ENCODE peak calls at places on chromosomes 13 and 19, in six cellular contexts. D, A, J, P, Q and C are unnamed samples. For H3K36me3, the result is how much of the 10 kb centered on the place peaks cover.

GRCh38 chr19:42628411-42629135 is 33.8 kb upstream of the CEACAM8 start:
- DNase-seq in A (no peak), J (no peak), D (no peak), Q (no peak), P (peak), C (no peak)

GRCh38 chr19:10113592-10113963 is 2.1 kb downstream of the P2RY11 start:
- DNase-seq in D (no peak), A (no peak), J (no peak), P (no peak), Q (no peak), C (peak)

GRCh38 chr13:73218181-73218580 is 159.4 kb downstream of the KLF5 start:
- DNase-seq in A (no peak), J (no peak), D (no peak), Q (no peak), P (no peak), C (no peak)

GRCh38 chr13:59623516-59623915 is 540.2 kb downstream of the DIAPH3 start:
- DNase-seq in D (no peak), P (no peak), J (no peak), A (no peak), Q (no peak), C (no peak)

GRCh38 chr19:8498295-8498694 is 4.1 kb downstream of the PRAM1 start:
- DNase-seq in D (no peak), P (no peak), A (no peak), J (no peak), Q (no peak), C (no peak)

GRCh38 chr13:45879666-45880065 is 28.1 kb upstream of the SIAH3 start:
- DNase-seq in J (peak), P (no peak), Q (no peak), D (no peak), A (no peak), C (no peak)

GRCh38 chr19:53102186-53102585 is 1.0 kb downstream of the ZNF160 start:
- DNase-seq in Q (no peak), D (no peak), A (no peak), J (no peak), P (no peak), C (no peak)

GRCh38 chr13:41756198-41756885 is 204.6 kb downstream of the VWA8 start:
- DNase-seq in Q (no peak), P (no peak), A (no peak), D (no peak), J (no peak), C (no peak)

GRCh38 chr13:27691207-27691606 is 69.5 kb downstream of the POLR1D start:
- DNase-seq in Q (no peak), P (no peak), D (no peak), J (no peak), A (no peak), C (no peak)

GRCh38 chr13:111916201-111916600 is 150.7 kb upstream of the SOX1 start:
- DNase-seq in P (no peak), D (no peak), A (no peak), Q (no peak), J (no peak), C (peak)

GRCh38 chr19:29771708-29772415 is 39.9 kb upstream of the CCNE1 start:
- DNase-seq in Q (peak), P (peak), A (no peak), D (no peak), J (peak), C (no peak)

GRCh38 chr13:30927595-30927994 is 4.9 kb upstream of the TEX26 start:
- DNase-seq in A (no peak), P (no peak), D (no peak), J (no peak), Q (no peak), C (no peak)

GRCh38 chr13:40547545-40548322 is 118.7 kb downstream of the FOXO1 start:
- DNase-seq in P (no peak), J (no peak), D (no peak), A (no peak), Q (no peak), C (no peak)

GRCh38 chr13:27962128-27962841 is 6.8 kb downstream of the CDX2 start:
- DNase-seq in A (no peak), P (no peak), D (no peak), Q (peak), J (no peak), C (no peak)

GRCh38 chr13:58953638-58954037 is 1210.1 kb downstream of the DIAPH3 start:
- DNase-seq in J (no peak), A (no peak), D (no peak), P (no peak), Q (no peak), C (no peak)

GRCh38 chr13:91647361-91647970 is 249.0 kb downstream of the GPC5 start:
- DNase-seq in A (no peak), Q (no peak), D (no peak), P (no peak), J (no peak), C (no peak)

GRCh38 chr19:29273000-29273691 is 60.2 kb upstream of the UQCRFS1 start:
- DNase-seq in D (no peak), A (no peak), Q (no peak), P (no peak), J (no peak), C (no peak)

GRCh38 chr13:36814465-36814864 is 4.6 kb upstream of the RFXAP start:
- DNase-seq in A (no peak), D (no peak), J (no peak), Q (no peak), P (no peak), C (no peak)

GRCh38 chr19:47506459-47506858 is 8.4 kb downstream of the NAPA start:
- DNase-seq in D (no peak), P (no peak), Q (no peak), A (no peak), J (no peak), C (no peak)

GRCh38 chr19:45468159-45468651 is 409 bp downstream of the FOSB start:
- DNase-seq in A (peak), D (no peak), J (peak), Q (peak), P (peak), C (peak)

GRCh38 chr13:77372275-77372674 is 45.4 kb upstream of the MYCBP2 start:
- DNase-seq in D (no peak), P (no peak), Q (no peak), J (no peak), A (no peak), C (no peak)

GRCh38 chr13:41052441-41052840 is 8.9 kb upstream of the WBP4 start:
- DNase-seq in Q (no peak), J (no peak), P (no peak), A (no peak), D (no peak), C (no peak)

GRCh38 chr19:8257052-8257443 is 47.9 kb downstream of the CERS4 start:
- DNase-seq in A (no peak), Q (no peak), D (no peak), J (no peak), P (no peak), C (no peak)

GRCh38 chr13:25752957-25753540 is 298.8 kb downstream of the SHISA2 start:
- DNase-seq in J (peak), D (no peak), A (peak), Q (no peak), P (no peak), C (no peak)

GRCh38 chr13:30569901-30570576 is 47.7 kb upstream of the USPL1 start:
- DNase-seq in D (no peak), A (peak), P (no peak), J (peak), Q (no peak), C (no peak)

GRCh38 chr13:85693889-85694511 is 105.2 kb downstream of the SLITRK6 start:
- DNase-seq in A (no peak), Q (no peak), D (no peak), P (no peak), J (no peak), C (no peak)

GRCh38 chr13:97875218-97875617 is 78.3 kb upstream of the IPO5 start:
- DNase-seq in A (no peak), Q (no peak), J (no peak), P (no peak), D (no peak), C (no peak)

GRCh38 chr13:76632388-76633044 is 253.7 kb downstream of the KCTD12 start:
- DNase-seq in J (no peak), D (no peak), A (no peak), P (no peak), Q (no peak), C (no peak)

GRCh38 chr19:46466536-46467199 is 4.7 kb downstream of the PNMA8A start:
- DNase-seq in Q (no peak), A (peak), D (no peak), P (peak), J (no peak), C (no peak)

GRCh38 chr19:49364083-49364687 is 508 bp downstream of the DKKL1 start:
- DNase-seq in J (no peak), A (no peak), Q (no peak), D (no peak), P (no peak), C (no peak)

GRCh38 chr19:50281491-50281890 is 47.7 kb downstream of the KCNC3 start:
- DNase-seq in A (no peak), Q (no peak), J (no peak), P (no peak), D (no peak), C (no peak)

GRCh38 chr13:20825476-20825875 is 51.7 kb upstream of the EEF1AKMT1 start:
- DNase-seq in J (no peak), P (no peak), A (no peak), D (no peak), Q (no peak), C (no peak)

GRCh38 chr19:56405062-56405461 is 930 bp downstream of the ZNF583 start:
- DNase-seq in J (no peak), Q (no peak), D (no peak), A (no peak), P (no peak), C (no peak)

GRCh38 chr13:74045583-74045982 is 88.6 kb downstream of the KLF12 start:
- DNase-seq in P (no peak), A (no peak), D (no peak), Q (no peak), J (no peak), C (peak)

GRCh38 chr13:91381371-91381770 is 17.1 kb upstream of the GPC5 start:
- DNase-seq in P (peak), D (no peak), J (no peak), A (no peak), Q (no peak), C (no peak)

GRCh38 chr13:39567569-39567968 is 35.4 kb downstream of the LHFPL6 start:
- DNase-seq in P (no peak), D (no peak), Q (no peak), J (no peak), A (no peak), C (no peak)

GRCh38 chr19:2114218-2114617 is 17.5 kb downstream of the IZUMO4 start:
- DNase-seq in A (no peak), J (no peak), D (no peak), Q (no peak), P (no peak), C (no peak)

GRCh38 chr19:2115911-2116426 is 19.3 kb downstream of the IZUMO4 start:
- DNase-seq in P (no peak), D (no peak), Q (no peak), A (no peak), J (no peak), C (no peak)

GRCh38 chr19:2115324-2115723 is 18.6 kb downstream of the IZUMO4 start:
- DNase-seq in D (no peak), A (no peak), P (no peak), J (no peak), Q (no peak), C (no peak)

GRCh38 chr19:2113436-2114211 is 16.9 kb downstream of the IZUMO4 start:
- DNase-seq in A (peak), P (no peak), J (no peak), D (no peak), Q (no peak), C (no peak)

DNA sequence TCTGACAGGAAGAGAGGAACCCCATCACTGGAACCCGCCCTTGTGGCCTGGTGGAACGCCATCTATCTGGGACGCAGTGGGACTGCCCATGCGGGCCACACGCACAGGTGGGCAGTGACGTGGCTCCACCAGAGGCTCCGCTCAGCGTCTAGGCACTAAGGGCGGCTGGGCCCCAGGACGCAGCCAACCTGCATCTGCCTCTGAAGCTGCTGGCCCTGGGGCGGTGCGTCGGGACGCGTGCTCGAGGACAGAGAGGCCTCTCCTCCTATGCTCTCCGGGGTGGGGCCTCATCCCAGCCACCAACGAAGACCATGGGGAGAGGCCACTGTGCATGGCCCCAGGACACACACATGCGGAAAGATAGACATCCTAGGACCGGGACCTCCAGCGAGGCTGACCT is 18.1 kb downstream of the IZUMO4 start:
- DNase-seq in D (no peak), A (no peak), Q (no peak), J (no peak), P (no peak), C (no peak)
- H3K36me3 ChIP-seq in D (half or more), A (under half), Q (under half), J (half or more), P (half or more), C (half or more)

GRCh38 chr19:3396881-3397265 is 30.5 kb downstream of the NFIC start:
- DNase-seq in P (no peak), J (no peak), Q (no peak), D (no peak), A (no peak), C (no peak)

GRCh38 chr19:3398900-3399278 is 32.5 kb downstream of the NFIC start:
- DNase-seq in P (no peak), J (no peak), Q (no peak), A (no peak), D (no peak), C (no peak)

GRCh38 chr19:3401004-3401768 is 34.8 kb downstream of the NFIC start:
- DNase-seq in D (no peak), P (no peak), J (no peak), A (no peak), Q (no peak), C (no peak)

GRCh38 chr19:3397266-3398022 is 31.1 kb downstream of the NFIC start:
- DNase-seq in A (no peak), P (no peak), Q (no peak), J (peak), D (no peak), C (no peak)

GRCh38 chr19:3398114-3398899 is 31.9 kb downstream of the NFIC start:
- DNase-seq in A (peak), J (peak), Q (no peak), P (no peak), D (no peak), C (peak)
- H3K36me3 ChIP-seq in A (under half), J (under half), Q (under half), P (under half), D (under half), C (under half)

GRCh38 chr19:1081301-1082164 is 13.6 kb downstream of the POLR2E start:
- DNase-seq in A (no peak), P (no peak), Q (no peak), D (no peak), J (no peak), C (peak)

GRCh38 chr19:1084024-1084868 is 10.9 kb downstream of the POLR2E start:
- DNase-seq in Q (no peak), D (no peak), J (no peak), P (no peak), A (no peak), C (no peak)

GRCh38 chr19:1082165-1082927 is 12.8 kb downstream of the POLR2E start:
- DNase-seq in A (no peak), J (peak), D (peak), P (peak), Q (peak), C (peak)

GRCh38 chr19:1085053-1085658 is 10.0 kb downstream of the POLR2E start:
- DNase-seq in Q (no peak), D (no peak), J (no peak), P (no peak), A (no peak), C (no peak)

GRCh38 chr19:1082928-1083816 is 12.0 kb downstream of the POLR2E start:
- DNase-seq in Q (no peak), P (no peak), D (no peak), A (no peak), J (no peak), C (peak)
- H3K36me3 ChIP-seq in Q (under half), P (half or more), D (half or more), A (under half), J (under half), C (half or more)

DNA sequence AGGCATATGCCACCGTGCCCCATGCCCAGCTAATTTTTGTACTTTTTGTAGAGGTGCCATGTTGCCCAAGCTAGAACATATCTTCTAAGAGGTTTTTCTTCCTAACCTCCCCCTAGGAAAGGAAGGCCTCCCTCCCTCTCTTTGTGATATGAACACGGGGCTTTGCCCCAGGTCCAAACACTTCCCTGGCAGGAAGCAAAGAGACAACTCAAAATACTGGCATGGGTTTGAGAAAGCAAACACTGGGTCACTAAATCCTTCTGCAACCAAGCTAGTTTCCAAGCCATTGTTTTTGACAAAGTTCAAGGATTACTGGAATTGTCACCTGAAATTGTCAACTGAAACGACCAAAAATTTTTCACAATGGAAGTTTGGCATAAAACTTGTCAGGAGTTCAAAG is 8.8 kb downstream of the CC2D1A start:
- DNase-seq in P (no peak), J (no peak), D (no peak), Q (no peak), A (no peak), C (no peak)
- H3K36me3 ChIP-seq in P (under half), J (half or more), D (under half), Q (under half), A (under half), C (half or more)

DNA sequence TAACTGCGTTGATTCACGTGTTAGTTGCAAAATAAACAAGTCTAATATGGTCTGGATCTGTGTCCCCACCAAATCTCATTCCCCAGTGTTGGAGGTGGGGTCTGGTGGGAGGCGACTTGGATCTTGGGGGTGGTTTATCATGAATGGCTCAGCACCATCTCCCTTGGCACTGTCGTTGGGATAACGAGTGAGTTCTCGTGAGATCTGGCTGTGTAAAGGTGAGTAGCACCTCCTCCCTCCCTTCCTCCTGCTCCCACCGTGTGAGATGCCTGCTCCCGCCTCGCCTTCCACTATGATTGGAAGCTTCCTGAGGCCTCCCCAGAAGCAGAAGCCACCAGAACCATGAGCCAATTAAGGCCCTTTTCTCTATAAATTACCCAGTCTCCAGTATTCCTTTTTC is 4.8 kb downstream of the PEAK3 start:
- DNase-seq in P (no peak), D (no peak), J (no peak), Q (no peak), A (no peak), C (no peak)
- H3K36me3 ChIP-seq in P (under half), D (under half), J (under half), Q (under half), A (under half), C (under half)

GRCh38 chr19:13807421-13808021 is 12.3 kb downstream of the ZSWIM4 start:
- DNase-seq in D (no peak), P (no peak), J (no peak), A (no peak), Q (no peak), C (no peak)

GRCh38 chr19:13803038-13803437 is 7.8 kb downstream of the ZSWIM4 start:
- DNase-seq in Q (no peak), D (no peak), A (no peak), J (peak), P (no peak), C (no peak)

GRCh38 chr19:13808856-13809255 is 13.6 kb downstream of the ZSWIM4 start:
- DNase-seq in D (no peak), J (no peak), A (no peak), Q (no peak), P (no peak), C (no peak)

GRCh38 chr19:13804830-13805683 is 9.8 kb downstream of the ZSWIM4 start:
- DNase-seq in A (no peak), Q (no peak), D (no peak), J (no peak), P (no peak), C (peak)

DNA sequence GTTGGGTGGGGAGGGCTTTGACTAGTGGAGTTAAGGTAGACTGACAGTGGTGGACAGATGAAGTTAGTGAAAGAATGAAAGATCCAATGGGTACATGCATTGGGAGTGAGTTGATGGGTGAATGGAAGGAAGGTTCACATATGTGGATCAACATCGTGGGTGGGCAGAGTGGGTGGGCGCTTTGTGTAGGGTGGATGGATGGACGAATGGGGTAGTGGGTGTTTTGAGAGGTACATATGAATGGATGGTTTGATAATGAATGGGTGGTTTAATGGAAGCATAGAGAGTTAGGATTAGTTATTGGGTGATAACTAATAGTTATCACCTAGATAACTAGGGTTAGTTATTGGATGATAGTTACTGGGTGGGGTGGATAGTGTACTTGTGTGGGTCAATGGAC is 11.5 kb downstream of the ZSWIM4 start:
- DNase-seq in A (no peak), J (no peak), Q (no peak), D (no peak), P (no peak), C (no peak)
- H3K36me3 ChIP-seq in A (under half), J (under half), Q (under half), D (under half), P (under half), C (under half)

DNA sequence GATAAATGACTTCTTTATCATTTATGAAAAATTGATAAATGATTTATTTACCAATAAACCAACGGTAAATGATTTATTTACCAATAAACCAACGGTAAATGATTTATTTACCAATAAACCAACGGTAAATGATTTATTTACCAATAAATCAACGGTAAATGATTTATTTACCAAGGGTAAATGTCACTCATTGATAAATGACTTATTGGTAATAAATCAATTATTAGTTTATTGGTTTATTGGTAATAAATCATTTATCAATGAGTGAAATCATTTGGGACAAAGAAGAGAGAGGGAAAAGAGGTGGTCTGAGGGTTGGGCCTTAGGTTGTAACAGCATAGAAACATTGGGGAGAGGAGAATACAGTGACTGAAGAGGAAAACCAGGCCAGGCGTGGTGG is 21.5 kb downstream of the VAV1 start:
- DNase-seq in J (no peak), P (no peak), Q (no peak), A (no peak), D (no peak), C (no peak)
- H3K36me3 ChIP-seq in J (under half), P (under half), Q (under half), A (under half), D (under half), C (under half)